ENCODE peak calls at places on chromosomes 6 and 20, in seven cellular contexts. Y is NCI-H1694 treated with DMSO at 0.1 percent for 48 hours; V is activated CD4-positive, alpha-beta T cell treated with anti-CD3 and anti-CD28 coated beads for 36 hours; D is upper lobe of right lung; F is T follicular helper cell; S is AG04450; H is NCI-H1417. R is an unnamed sample.

GRCh38 chr20:62132421-62132820 is 10.1 kb downstream of the LSM14B start:
- DNase-seq in F (no peak), Y (no peak), V (no peak), S (no peak), H (no peak), D (no peak), R (no peak)

GRCh38 chr20:63694596-63695418 is 1.6 kb upstream of the TNFRSF6B start:
- DNase-seq in F (no peak), V (peak; percentile 5), H (no peak), S (no peak), D (no peak), Y (no peak), R (no peak)

GRCh38 chr6:125392682-125393081 is 90.9 kb upstream of the HDDC2 start:
- DNase-seq in F (no peak), H (no peak), D (no peak), S (no peak), Y (no peak), V (no peak), R (no peak)

GRCh38 chr6:11205721-11206120 is 26.7 kb downstream of the NEDD9 start:
- DNase-seq in H (no peak), F (no peak), D (no peak), Y (no peak), V (no peak), S (no peak), R (no peak)

GRCh38 chr6:13913226-13914001 is 11.3 kb upstream of the RNF182 start:
- DNase-seq in H (no peak), F (no peak), D (no peak), V (no peak), S (no peak), Y (no peak), R (no peak)

GRCh38 chr20:37841389-37841788 is 61.5 kb upstream of the VSTM2L start:
- DNase-seq in H (no peak), S (no peak), F (no peak), V (no peak), Y (no peak), D (no peak), R (no peak)

GRCh38 chr20:40477805-40478204 is 211.2 kb downstream of the MAFB start:
- DNase-seq in F (no peak), S (no peak), H (no peak), D (no peak), V (no peak), Y (no peak), R (no peak)

GRCh38 chr6:105993769-105994521 is 92.2 kb upstream of the PRDM1 start:
- DNase-seq in S (no peak), V (peak; percentile 61), D (peak; percentile 70), Y (no peak), H (no peak), F (peak; percentile 22), R (no peak)

GRCh38 chr6:43978473-43979360 is 148.5 kb downstream of the MRPL14 start:
- DNase-seq in Y (no peak), H (no peak), S (no peak), F (no peak), D (no peak), V (no peak), R (no peak)

GRCh38 chr6:168828800-168829199 is 387.8 kb downstream of the SMOC2 start:
- DNase-seq in D (no peak), H (no peak), Y (no peak), V (no peak), F (no peak), S (no peak), R (no peak)

GRCh38 chr6:136593748-136594490 is 43.7 kb upstream of the MAP7 start:
- DNase-seq in S (peak; percentile 96), D (no peak), V (peak; percentile 70), Y (no peak), F (no peak), H (no peak), R (no peak)

GRCh38 chr6:29626948-29627761 is 5.8 kb downstream of the GABBR1 start:
- DNase-seq in S (no peak), V (peak; percentile 9), Y (no peak), D (no peak), F (no peak), H (no peak), R (no peak)

GRCh38 chr6:73388800-73389512 is 5.7 kb upstream of the DDX43 start:
- DNase-seq in D (peak; percentile 76), V (peak; percentile 73), H (peak; percentile 26), Y (no peak), F (no peak), S (peak; percentile 18), R (peak; percentile 13)

R was measured in DMS 273 treated with DMSO at 0.1 percent for 48 hours.